ENCODE peak calls at places on chromosomes 7 and 10, in six cellular contexts. D is activated naive CD4-positive, alpha-beta T cell; T is lung microvascular endothelial cell; Z is B cell; S is GM23338; H is C1 segment of cervical spinal cord. R is an unnamed sample.

GRCh38 chr7:26199301-26200112 is 1.0 kb downstream of the HNRNPA2B1 start:
- DNase-seq in D (peak), Z (peak), T (peak), S (peak), H (peak), R (peak)

GRCh38 chr10:51744235-51744634 is 44.8 kb upstream of the CSTF2T start:
- DNase-seq in T (no peak), H (no peak), S (no peak), Z (no peak), D (no peak), R (no peak)

GRCh38 chr10:1381339-1381738 is 325.2 kb downstream of the WDR37 start:
- DNase-seq in S (no peak), T (no peak), H (no peak), D (no peak), Z (no peak), R (peak)

GRCh38 chr7:154202002-154202401 is 149.8 kb downstream of the DPP6 start:
- DNase-seq in H (no peak), S (no peak), D (no peak), Z (no peak), T (no peak), R (no peak)

GRCh38 chr7:117094457-117094856 is 141.2 kb downstream of the ST7 start:
- DNase-seq in Z (no peak), H (no peak), D (no peak), T (no peak), S (no peak), R (no peak)

GRCh38 chr10:55426138-55426537 is 625.1 kb upstream of the PCDH15 start:
- DNase-seq in T (no peak), Z (no peak), D (no peak), H (no peak), S (no peak), R (peak)

GRCh38 chr7:110988890-110989501 is 101.9 kb upstream of the LRRN3 start:
- DNase-seq in Z (no peak), D (no peak), H (no peak), T (no peak), S (no peak), R (no peak)

GRCh38 chr7:44067064-44067951 is 1.9 kb upstream of the PGAM2 start:
- DNase-seq in D (no peak), T (no peak), Z (peak), H (no peak), S (no peak), R (no peak)

GRCh38 chr7:92763636-92764423 is 72.5 kb downstream of the CDK6 start:
- DNase-seq in Z (no peak), T (no peak), S (peak), D (no peak), H (no peak), R (no peak)

GRCh38 chr7:20408467-20408826 is 77.7 kb downstream of the ITGB8 start:
- DNase-seq in D (no peak), Z (no peak), S (no peak), T (peak), H (no peak), R (no peak)

GRCh38 chr10:7707102-7707501 is 4.0 kb downstream of the ITIH2 start:
- DNase-seq in S (no peak), D (no peak), T (no peak), Z (no peak), H (no peak), R (no peak)

GRCh38 chr10:20897146-20897834 is at the start of gene NEBL:
- DNase-seq in H (no peak), Z (no peak), D (no peak), T (no peak), S (no peak), R (no peak)

GRCh38 chr10:14009315-14010082 is 321.2 kb downstream of the FRMD4A start:
- DNase-seq in D (peak), S (no peak), H (no peak), T (peak), Z (no peak), R (no peak)

GRCh38 chr7:44505595-44505994 is 15.1 kb upstream of the NUDCD3 start:
- DNase-seq in H (no peak), Z (no peak), S (no peak), T (no peak), D (no peak), R (no peak)

GRCh38 chr10:63208981-63209380 is 75.9 kb downstream of the NRBF2 start:
- DNase-seq in T (no peak), H (no peak), D (no peak), Z (no peak), S (peak), R (peak)

GRCh38 chr7:4738711-4739527 is 36.5 kb upstream of the AP5Z1 start:
- DNase-seq in D (no peak), Z (no peak), T (peak), H (peak), S (peak), R (no peak)

GRCh38 chr7:12091164-12091563 is 119.9 kb upstream of the TMEM106B start:
- DNase-seq in T (no peak), Z (no peak), S (no peak), H (no peak), D (no peak), R (no peak)

GRCh38 chr7:30390872-30391646 is 87.5 kb downstream of the NOD1 start:
- DNase-seq in D (no peak), H (no peak), Z (no peak), T (no peak), S (peak), R (no peak)

GRCh38 chr10:101014230-101014884 is 14.7 kb downstream of the LZTS2 start:
- DNase-seq in D (peak), S (peak), Z (peak), T (peak), H (peak), R (peak)

GRCh38 chr7:46930336-46930735 is 651.6 kb downstream of the TNS3 start:
- DNase-seq in S (no peak), D (no peak), H (no peak), T (no peak), Z (no peak), R (no peak)

GRCh38 chr7:25456467-25457171 is 228.3 kb upstream of the NPVF start:
- DNase-seq in Z (no peak), T (no peak), S (peak), H (no peak), D (no peak), R (no peak)

GRCh38 chr10:21524526-21525366 is 736 bp downstream of the SKIDA1 start:
- DNase-seq in H (peak), Z (no peak), D (no peak), S (peak), T (peak), R (no peak)

GRCh38 chr7:143452495-143452894 is 9.2 kb downstream of the TAS2R60 start:
- DNase-seq in T (no peak), S (no peak), Z (no peak), D (no peak), H (no peak), R (no peak)

GRCh38 chr10:12416396-12417090 is 67.2 kb downstream of the CAMK1D start:
- DNase-seq in D (no peak), H (no peak), S (no peak), T (no peak), Z (no peak), R (peak)

GRCh38 chr7:2613113-2613925 is 18.5 kb upstream of the TTYH3 start:
- DNase-seq in Z (no peak), S (no peak), D (no peak), H (no peak), T (no peak), R (no peak)

GRCh38 chr7:1975179-1975578 is 257.6 kb downstream of the MAD1L1 start:
- DNase-seq in Z (no peak), S (no peak), D (no peak), H (no peak), T (no peak), R (no peak)

GRCh38 chr10:74923556-74923955 is 97.2 kb downstream of the KAT6B start:
- DNase-seq in S (peak), T (no peak), H (no peak), D (no peak), Z (no peak), R (no peak)

GRCh38 chr7:114085592-114086490 is 167.0 kb upstream of the PPP1R3A start:
- DNase-seq in Z (no peak), D (no peak), S (peak), H (peak), T (peak), R (peak)

GRCh38 chr7:71733108-71733870 is 601.3 kb downstream of the GALNT17 start:
- DNase-seq in D (peak), Z (peak), S (peak), T (peak), H (peak), R (peak)

R was measured in D341Med.